ENCODE peak calls at places on chromosome X, in nine cellular contexts. One of them, this sample, is unnamed.

GRCh38 chrX:9438950-9439494 is 25.8 kb upstream of the TBL1X start:
- DNase-seq in CD8-positive, alpha-beta memory T cell: no peak
- DNase-seq in brain microvascular endothelial cell: peak
- DNase-seq in renal cortical epithelial cell: no peak
- DNase-seq in epithelial cell of esophagus: no peak
- DNase-seq in GM12891: no peak
- DNase-seq in bronchial epithelial cell: no peak
- DNase-seq in GM03348: no peak
- DNase-seq in SK-N-SH: no peak
- DNase-seq in this sample: peak

GRCh38 chrX:102837843-102838242 is 99.2 kb upstream of the RAB40AL start:
- DNase-seq in renal cortical epithelial cell: no peak
- DNase-seq in epithelial cell of esophagus: no peak
- DNase-seq in SK-N-SH: no peak
- DNase-seq in GM03348: no peak
- DNase-seq in brain microvascular endothelial cell: no peak
- DNase-seq in CD8-positive, alpha-beta memory T cell: no peak
- DNase-seq in bronchial epithelial cell: peak
- DNase-seq in GM12891: no peak
- DNase-seq in this sample: no peak

GRCh38 chrX:120014354-120015129 is 62.9 kb downstream of the RHOXF2B start:
- DNase-seq in GM03348: no peak
- DNase-seq in CD8-positive, alpha-beta memory T cell: no peak
- DNase-seq in SK-N-SH: no peak
- DNase-seq in GM12891: no peak
- DNase-seq in brain microvascular endothelial cell: no peak
- DNase-seq in epithelial cell of esophagus: no peak
- DNase-seq in renal cortical epithelial cell: no peak
- DNase-seq in bronchial epithelial cell: no peak
- DNase-seq in this sample: no peak

GRCh38 chrX:4225086-4225485 is 511.6 kb upstream of the PRKX start:
- DNase-seq in bronchial epithelial cell: no peak
- DNase-seq in CD8-positive, alpha-beta memory T cell: no peak
- DNase-seq in epithelial cell of esophagus: no peak
- DNase-seq in SK-N-SH: no peak
- DNase-seq in GM12891: no peak
- DNase-seq in brain microvascular endothelial cell: no peak
- DNase-seq in renal cortical epithelial cell: no peak
- DNase-seq in GM03348: no peak
- DNase-seq in this sample: no peak

GRCh38 chrX:133375558-133376340 is 39.5 kb downstream of the GPC4 start:
- DNase-seq in brain microvascular endothelial cell: no peak
- DNase-seq in GM12891: no peak
- DNase-seq in GM03348: no peak
- DNase-seq in CD8-positive, alpha-beta memory T cell: no peak
- DNase-seq in SK-N-SH: peak
- DNase-seq in bronchial epithelial cell: no peak
- DNase-seq in epithelial cell of esophagus: no peak
- DNase-seq in renal cortical epithelial cell: no peak
- DNase-seq in this sample: no peak

GRCh38 chrX:153926863-153927685 is 1.0 kb upstream of the ARHGAP4 start:
- DNase-seq in bronchial epithelial cell: no peak
- DNase-seq in epithelial cell of esophagus: peak
- DNase-seq in GM03348: peak
- DNase-seq in renal cortical epithelial cell: peak
- DNase-seq in GM12891: peak
- DNase-seq in CD8-positive, alpha-beta memory T cell: peak
- DNase-seq in SK-N-SH: peak
- DNase-seq in brain microvascular endothelial cell: no peak
- DNase-seq in this sample: no peak

GRCh38 chrX:4925911-4926310 is 1212.5 kb upstream of the PRKX start:
- DNase-seq in CD8-positive, alpha-beta memory T cell: no peak
- DNase-seq in epithelial cell of esophagus: no peak
- DNase-seq in SK-N-SH: no peak
- DNase-seq in renal cortical epithelial cell: peak
- DNase-seq in brain microvascular endothelial cell: peak
- DNase-seq in bronchial epithelial cell: no peak
- DNase-seq in GM12891: no peak
- DNase-seq in GM03348: no peak
- DNase-seq in this sample: no peak

GRCh38 chrX:10034740-10035260 is 67.6 kb downstream of the CLDN34 start:
- DNase-seq in brain microvascular endothelial cell: no peak
- DNase-seq in GM03348: no peak
- DNase-seq in SK-N-SH: no peak
- DNase-seq in CD8-positive, alpha-beta memory T cell: no peak
- DNase-seq in epithelial cell of esophagus: no peak
- DNase-seq in renal cortical epithelial cell: no peak
- DNase-seq in bronchial epithelial cell: no peak
- DNase-seq in GM12891: no peak
- DNase-seq in this sample: no peak

GRCh38 chrX:21744721-21745120 is 13.2 kb downstream of the SMPX start:
- DNase-seq in CD8-positive, alpha-beta memory T cell: no peak
- DNase-seq in epithelial cell of esophagus: no peak
- DNase-seq in GM03348: no peak
- DNase-seq in GM12891: no peak
- DNase-seq in SK-N-SH: no peak
- DNase-seq in bronchial epithelial cell: no peak
- DNase-seq in brain microvascular endothelial cell: no peak
- DNase-seq in renal cortical epithelial cell: no peak
- DNase-seq in this sample: no peak

GRCh38 chrX:134625315-134625718 is 33.0 kb downstream of the PLAC1 start:
- DNase-seq in epithelial cell of esophagus: no peak
- DNase-seq in GM12891: no peak
- DNase-seq in GM03348: peak
- DNase-seq in brain microvascular endothelial cell: no peak
- DNase-seq in bronchial epithelial cell: no peak
- DNase-seq in renal cortical epithelial cell: no peak
- DNase-seq in CD8-positive, alpha-beta memory T cell: no peak
- DNase-seq in SK-N-SH: no peak
- DNase-seq in this sample: no peak

GRCh38 chrX:110992611-110993010 is 103.4 kb upstream of the PAK3 start:
- DNase-seq in epithelial cell of esophagus: peak
- DNase-seq in brain microvascular endothelial cell: peak
- DNase-seq in bronchial epithelial cell: peak
- DNase-seq in SK-N-SH: peak
- DNase-seq in CD8-positive, alpha-beta memory T cell: no peak
- DNase-seq in GM12891: no peak
- DNase-seq in GM03348: peak
- DNase-seq in renal cortical epithelial cell: peak
- DNase-seq in this sample: no peak

GRCh38 chrX:133495464-133496391 is 80.4 kb upstream of the GPC4 start:
- DNase-seq in epithelial cell of esophagus: no peak
- DNase-seq in CD8-positive, alpha-beta memory T cell: no peak
- DNase-seq in SK-N-SH: no peak
- DNase-seq in GM12891: no peak
- DNase-seq in GM03348: peak
- DNase-seq in brain microvascular endothelial cell: no peak
- DNase-seq in bronchial epithelial cell: no peak
- DNase-seq in renal cortical epithelial cell: peak
- DNase-seq in this sample: peak

GRCh38 chrX:150887906-150888465 is 10.5 kb downstream of the CD99L2 start:
- DNase-seq in renal cortical epithelial cell: no peak
- DNase-seq in CD8-positive, alpha-beta memory T cell: no peak
- DNase-seq in GM12891: no peak
- DNase-seq in epithelial cell of esophagus: peak
- DNase-seq in GM03348: no peak
- DNase-seq in SK-N-SH: no peak
- DNase-seq in bronchial epithelial cell: peak
- DNase-seq in brain microvascular endothelial cell: peak
- DNase-seq in this sample: peak

GRCh38 chrX:15336023-15336413 is 695 bp upstream of the PIGA start:
- DNase-seq in brain microvascular endothelial cell: peak
- DNase-seq in SK-N-SH: peak
- DNase-seq in epithelial cell of esophagus: peak
- DNase-seq in CD8-positive, alpha-beta memory T cell: peak
- DNase-seq in renal cortical epithelial cell: peak
- DNase-seq in GM03348: peak
- DNase-seq in GM12891: no peak
- DNase-seq in bronchial epithelial cell: peak
- DNase-seq in this sample: peak

GRCh38 chrX:155544886-155545285 is 67.9 kb downstream of the TMLHE start:
- DNase-seq in bronchial epithelial cell: no peak
- DNase-seq in GM03348: no peak
- DNase-seq in GM12891: no peak
- DNase-seq in renal cortical epithelial cell: no peak
- DNase-seq in CD8-positive, alpha-beta memory T cell: no peak
- DNase-seq in SK-N-SH: no peak
- DNase-seq in brain microvascular endothelial cell: peak
- DNase-seq in epithelial cell of esophagus: no peak
- DNase-seq in this sample: no peak

GRCh38 chrX:2627272-2627867 is 63.7 kb upstream of the CD99 start:
- DNase-seq in renal cortical epithelial cell: peak
- DNase-seq in epithelial cell of esophagus: peak
- DNase-seq in GM12891: no peak
- DNase-seq in bronchial epithelial cell: peak
- DNase-seq in GM03348: peak
- DNase-seq in brain microvascular endothelial cell: peak
- DNase-seq in CD8-positive, alpha-beta memory T cell: peak
- DNase-seq in SK-N-SH: peak
- DNase-seq in this sample: no peak

GRCh38 chrX:20913760-20914159 is 460.5 kb upstream of the CNKSR2 start:
- DNase-seq in renal cortical epithelial cell: no peak
- DNase-seq in brain microvascular endothelial cell: no peak
- DNase-seq in SK-N-SH: no peak
- DNase-seq in epithelial cell of esophagus: peak
- DNase-seq in bronchial epithelial cell: peak
- DNase-seq in GM03348: no peak
- DNase-seq in GM12891: no peak
- DNase-seq in CD8-positive, alpha-beta memory T cell: no peak
- DNase-seq in this sample: no peak

GRCh38 chrX:148609766-148610698 is 109.6 kb downstream of the AFF2 start:
- DNase-seq in epithelial cell of esophagus: peak
- DNase-seq in GM12891: no peak
- DNase-seq in bronchial epithelial cell: peak
- DNase-seq in SK-N-SH: no peak
- DNase-seq in CD8-positive, alpha-beta memory T cell: no peak
- DNase-seq in brain microvascular endothelial cell: no peak
- DNase-seq in GM03348: no peak
- DNase-seq in renal cortical epithelial cell: peak
- DNase-seq in this sample: no peak

GRCh38 chrX:22520128-22520828 is 247.6 kb downstream of the CBLL2 start:
- DNase-seq in epithelial cell of esophagus: peak
- DNase-seq in renal cortical epithelial cell: peak
- DNase-seq in SK-N-SH: no peak
- DNase-seq in bronchial epithelial cell: peak
- DNase-seq in GM03348: no peak
- DNase-seq in GM12891: no peak
- DNase-seq in CD8-positive, alpha-beta memory T cell: no peak
- DNase-seq in brain microvascular endothelial cell: no peak
- DNase-seq in this sample: no peak

GRCh38 chrX:56802921-56803848 is 74.1 kb downstream of the NBDY start:
- DNase-seq in GM12891: no peak
- DNase-seq in GM03348: peak
- DNase-seq in bronchial epithelial cell: peak
- DNase-seq in renal cortical epithelial cell: peak
- DNase-seq in SK-N-SH: peak
- DNase-seq in CD8-positive, alpha-beta memory T cell: peak
- DNase-seq in epithelial cell of esophagus: peak
- DNase-seq in brain microvascular endothelial cell: peak
- DNase-seq in this sample: peak

GRCh38 chrX:132169554-132169953 is 41.7 kb upstream of the FRMD7 start:
- DNase-seq in epithelial cell of esophagus: peak
- DNase-seq in SK-N-SH: no peak
- DNase-seq in GM12891: no peak
- DNase-seq in renal cortical epithelial cell: no peak
- DNase-seq in brain microvascular endothelial cell: no peak
- DNase-seq in CD8-positive, alpha-beta memory T cell: no peak
- DNase-seq in GM03348: no peak
- DNase-seq in bronchial epithelial cell: peak
- DNase-seq in this sample: no peak

GRCh38 chrX:47648376-47648775 is 2.0 kb downstream of the ELK1 start:
- DNase-seq in CD8-positive, alpha-beta memory T cell: no peak
- DNase-seq in SK-N-SH: no peak
- DNase-seq in bronchial epithelial cell: no peak
- DNase-seq in brain microvascular endothelial cell: no peak
- DNase-seq in GM12891: no peak
- DNase-seq in GM03348: no peak
- DNase-seq in epithelial cell of esophagus: no peak
- DNase-seq in renal cortical epithelial cell: no peak
- DNase-seq in this sample: no peak

GRCh38 chrX:39162322-39162721 is 361.1 kb downstream of the MID1IP1 start:
- DNase-seq in GM12891: no peak
- DNase-seq in brain microvascular endothelial cell: no peak
- DNase-seq in bronchial epithelial cell: no peak
- DNase-seq in SK-N-SH: no peak
- DNase-seq in epithelial cell of esophagus: no peak
- DNase-seq in CD8-positive, alpha-beta memory T cell: no peak
- DNase-seq in renal cortical epithelial cell: no peak
- DNase-seq in GM03348: peak
- DNase-seq in this sample: no peak

This sample was measured in skeletal muscle cell.